ENCODE peak calls at places on chromosome 19, in four cellular contexts. One of them, this sample, is unnamed.

GRCh38 chr19:16470911-16471811 is 609 bp downstream of the EPS15L1 start:
- DNase-seq in stimulated activated CD4-positive, alpha-beta T cell treated with anti-CD3 and anti-CD28 coated beads, Interleukin-12 subunit alpha, Interleukin-12 subunit beta, amount 100 ng/mL, for 48 hours: peak
- DNase-seq in activated naive CD8-positive, alpha-beta T cell treated with anti-CD3 and anti-CD28 coated beads, Interleukin-2, amount 50 U/mL, for 24 hours: peak
- DNase-seq in AML-193: no peak
- DNase-seq in this sample: no peak

GRCh38 chr19:44603201-44603945 is 10.0 kb upstream of the IGSF23 start:
- DNase-seq in activated naive CD8-positive, alpha-beta T cell treated with anti-CD3 and anti-CD28 coated beads, Interleukin-2, amount 50 U/mL, for 24 hours: no peak
- DNase-seq in stimulated activated CD4-positive, alpha-beta T cell treated with anti-CD3 and anti-CD28 coated beads, Interleukin-12 subunit alpha, Interleukin-12 subunit beta, amount 100 ng/mL, for 48 hours: no peak
- DNase-seq in AML-193: no peak
- DNase-seq in this sample: no peak

GRCh38 chr19:58518261-58519086 is 1.1 kb downstream of the ZBTB45 start:
- DNase-seq in AML-193: peak
- DNase-seq in activated naive CD8-positive, alpha-beta T cell treated with anti-CD3 and anti-CD28 coated beads, Interleukin-2, amount 50 U/mL, for 24 hours: no peak
- DNase-seq in stimulated activated CD4-positive, alpha-beta T cell treated with anti-CD3 and anti-CD28 coated beads, Interleukin-12 subunit alpha, Interleukin-12 subunit beta, amount 100 ng/mL, for 48 hours: no peak
- DNase-seq in this sample: peak

GRCh38 chr19:19531951-19532805 is 3.5 kb downstream of the YJEFN3 start:
- DNase-seq in AML-193: peak
- DNase-seq in activated naive CD8-positive, alpha-beta T cell treated with anti-CD3 and anti-CD28 coated beads, Interleukin-2, amount 50 U/mL, for 24 hours: peak
- DNase-seq in stimulated activated CD4-positive, alpha-beta T cell treated with anti-CD3 and anti-CD28 coated beads, Interleukin-12 subunit alpha, Interleukin-12 subunit beta, amount 100 ng/mL, for 48 hours: peak
- DNase-seq in this sample: peak

GRCh38 chr19:42406111-42406510 is 16.0 kb upstream of the CNFN start:
- DNase-seq in stimulated activated CD4-positive, alpha-beta T cell treated with anti-CD3 and anti-CD28 coated beads, Interleukin-12 subunit alpha, Interleukin-12 subunit beta, amount 100 ng/mL, for 48 hours: no peak
- DNase-seq in AML-193: no peak
- DNase-seq in activated naive CD8-positive, alpha-beta T cell treated with anti-CD3 and anti-CD28 coated beads, Interleukin-2, amount 50 U/mL, for 24 hours: no peak
- DNase-seq in this sample: no peak

GRCh38 chr19:40933025-40933424 is 51.0 kb upstream of the CYP2A7 start:
- DNase-seq in activated naive CD8-positive, alpha-beta T cell treated with anti-CD3 and anti-CD28 coated beads, Interleukin-2, amount 50 U/mL, for 24 hours: no peak
- DNase-seq in AML-193: no peak
- DNase-seq in stimulated activated CD4-positive, alpha-beta T cell treated with anti-CD3 and anti-CD28 coated beads, Interleukin-12 subunit alpha, Interleukin-12 subunit beta, amount 100 ng/mL, for 48 hours: no peak
- DNase-seq in this sample: no peak

GRCh38 chr19:30646806-30647205 is 274.6 kb downstream of the ZNF536 start:
- DNase-seq in activated naive CD8-positive, alpha-beta T cell treated with anti-CD3 and anti-CD28 coated beads, Interleukin-2, amount 50 U/mL, for 24 hours: no peak
- DNase-seq in stimulated activated CD4-positive, alpha-beta T cell treated with anti-CD3 and anti-CD28 coated beads, Interleukin-12 subunit alpha, Interleukin-12 subunit beta, amount 100 ng/mL, for 48 hours: no peak
- DNase-seq in AML-193: no peak
- DNase-seq in this sample: no peak

GRCh38 chr19:33621811-33622504 is at the start of gene CHST8:
- DNase-seq in AML-193: no peak
- DNase-seq in activated naive CD8-positive, alpha-beta T cell treated with anti-CD3 and anti-CD28 coated beads, Interleukin-2, amount 50 U/mL, for 24 hours: no peak
- DNase-seq in stimulated activated CD4-positive, alpha-beta T cell treated with anti-CD3 and anti-CD28 coated beads, Interleukin-12 subunit alpha, Interleukin-12 subunit beta, amount 100 ng/mL, for 48 hours: no peak
- DNase-seq in this sample: no peak

GRCh38 chr19:2288010-2288742 is 6.2 kb upstream of the PEAK3 start:
- DNase-seq in activated naive CD8-positive, alpha-beta T cell treated with anti-CD3 and anti-CD28 coated beads, Interleukin-2, amount 50 U/mL, for 24 hours: no peak
- DNase-seq in stimulated activated CD4-positive, alpha-beta T cell treated with anti-CD3 and anti-CD28 coated beads, Interleukin-12 subunit alpha, Interleukin-12 subunit beta, amount 100 ng/mL, for 48 hours: no peak
- DNase-seq in AML-193: no peak
- DNase-seq in this sample: no peak

GRCh38 chr19:10380311-10381102 is at the start of gene TYK2:
- DNase-seq in AML-193: peak
- DNase-seq in stimulated activated CD4-positive, alpha-beta T cell treated with anti-CD3 and anti-CD28 coated beads, Interleukin-12 subunit alpha, Interleukin-12 subunit beta, amount 100 ng/mL, for 48 hours: peak
- DNase-seq in activated naive CD8-positive, alpha-beta T cell treated with anti-CD3 and anti-CD28 coated beads, Interleukin-2, amount 50 U/mL, for 24 hours: peak
- DNase-seq in this sample: peak

GRCh38 chr19:6800991-6801396 is 28.5 kb downstream of the VAV1 start:
- DNase-seq in AML-193: no peak
- DNase-seq in activated naive CD8-positive, alpha-beta T cell treated with anti-CD3 and anti-CD28 coated beads, Interleukin-2, amount 50 U/mL, for 24 hours: no peak
- DNase-seq in stimulated activated CD4-positive, alpha-beta T cell treated with anti-CD3 and anti-CD28 coated beads, Interleukin-12 subunit alpha, Interleukin-12 subunit beta, amount 100 ng/mL, for 48 hours: no peak
- DNase-seq in this sample: no peak

GRCh38 chr19:1283207-1283916 is 2.3 kb upstream of the EFNA2 start:
- DNase-seq in activated naive CD8-positive, alpha-beta T cell treated with anti-CD3 and anti-CD28 coated beads, Interleukin-2, amount 50 U/mL, for 24 hours: no peak
- DNase-seq in stimulated activated CD4-positive, alpha-beta T cell treated with anti-CD3 and anti-CD28 coated beads, Interleukin-12 subunit alpha, Interleukin-12 subunit beta, amount 100 ng/mL, for 48 hours: no peak
- DNase-seq in AML-193: no peak
- DNase-seq in this sample: no peak

GRCh38 chr19:7459773-7460172 is 29.1 kb downstream of the PEX11G start:
- DNase-seq in AML-193: no peak
- DNase-seq in stimulated activated CD4-positive, alpha-beta T cell treated with anti-CD3 and anti-CD28 coated beads, Interleukin-12 subunit alpha, Interleukin-12 subunit beta, amount 100 ng/mL, for 48 hours: no peak
- DNase-seq in activated naive CD8-positive, alpha-beta T cell treated with anti-CD3 and anti-CD28 coated beads, Interleukin-2, amount 50 U/mL, for 24 hours: no peak
- DNase-seq in this sample: no peak

GRCh38 chr19:42323473-42323851 is 2.0 kb upstream of the MEGF8 start:
- DNase-seq in activated naive CD8-positive, alpha-beta T cell treated with anti-CD3 and anti-CD28 coated beads, Interleukin-2, amount 50 U/mL, for 24 hours: no peak
- DNase-seq in stimulated activated CD4-positive, alpha-beta T cell treated with anti-CD3 and anti-CD28 coated beads, Interleukin-12 subunit alpha, Interleukin-12 subunit beta, amount 100 ng/mL, for 48 hours: no peak
- DNase-seq in AML-193: no peak
- DNase-seq in this sample: no peak

GRCh38 chr19:35476149-35476548 is 14.1 kb downstream of the KRTDAP start:
- DNase-seq in AML-193: no peak
- DNase-seq in stimulated activated CD4-positive, alpha-beta T cell treated with anti-CD3 and anti-CD28 coated beads, Interleukin-12 subunit alpha, Interleukin-12 subunit beta, amount 100 ng/mL, for 48 hours: no peak
- DNase-seq in activated naive CD8-positive, alpha-beta T cell treated with anti-CD3 and anti-CD28 coated beads, Interleukin-2, amount 50 U/mL, for 24 hours: no peak
- DNase-seq in this sample: no peak

GRCh38 chr19:49936549-49936948 is 7.2 kb upstream of the NUP62 start:
- DNase-seq in activated naive CD8-positive, alpha-beta T cell treated with anti-CD3 and anti-CD28 coated beads, Interleukin-2, amount 50 U/mL, for 24 hours: no peak
- DNase-seq in stimulated activated CD4-positive, alpha-beta T cell treated with anti-CD3 and anti-CD28 coated beads, Interleukin-12 subunit alpha, Interleukin-12 subunit beta, amount 100 ng/mL, for 48 hours: no peak
- DNase-seq in AML-193: no peak
- DNase-seq in this sample: no peak

GRCh38 chr19:34596989-34597388 is 80.0 kb downstream of the SCGB2B2 start:
- DNase-seq in AML-193: no peak
- DNase-seq in activated naive CD8-positive, alpha-beta T cell treated with anti-CD3 and anti-CD28 coated beads, Interleukin-2, amount 50 U/mL, for 24 hours: no peak
- DNase-seq in stimulated activated CD4-positive, alpha-beta T cell treated with anti-CD3 and anti-CD28 coated beads, Interleukin-12 subunit alpha, Interleukin-12 subunit beta, amount 100 ng/mL, for 48 hours: no peak
- DNase-seq in this sample: no peak

GRCh38 chr19:1513492-1514294 is 874 bp upstream of the ADAMTSL5 start:
- DNase-seq in AML-193: peak
- DNase-seq in activated naive CD8-positive, alpha-beta T cell treated with anti-CD3 and anti-CD28 coated beads, Interleukin-2, amount 50 U/mL, for 24 hours: peak
- DNase-seq in stimulated activated CD4-positive, alpha-beta T cell treated with anti-CD3 and anti-CD28 coated beads, Interleukin-12 subunit alpha, Interleukin-12 subunit beta, amount 100 ng/mL, for 48 hours: peak
- DNase-seq in this sample: peak

GRCh38 chr19:28264556-28264955 is 948.4 kb downstream of the UQCRFS1 start:
- DNase-seq in activated naive CD8-positive, alpha-beta T cell treated with anti-CD3 and anti-CD28 coated beads, Interleukin-2, amount 50 U/mL, for 24 hours: no peak
- DNase-seq in AML-193: no peak
- DNase-seq in stimulated activated CD4-positive, alpha-beta T cell treated with anti-CD3 and anti-CD28 coated beads, Interleukin-12 subunit alpha, Interleukin-12 subunit beta, amount 100 ng/mL, for 48 hours: no peak
- DNase-seq in this sample: no peak

GRCh38 chr19:2888739-2889224 is 11.9 kb upstream of the ZNF57 start:
- DNase-seq in AML-193: peak
- DNase-seq in activated naive CD8-positive, alpha-beta T cell treated with anti-CD3 and anti-CD28 coated beads, Interleukin-2, amount 50 U/mL, for 24 hours: peak
- DNase-seq in stimulated activated CD4-positive, alpha-beta T cell treated with anti-CD3 and anti-CD28 coated beads, Interleukin-12 subunit alpha, Interleukin-12 subunit beta, amount 100 ng/mL, for 48 hours: peak
- DNase-seq in this sample: no peak

GRCh38 chr19:20969498-20969897 is 46.4 kb downstream of the ZNF85 start:
- DNase-seq in stimulated activated CD4-positive, alpha-beta T cell treated with anti-CD3 and anti-CD28 coated beads, Interleukin-12 subunit alpha, Interleukin-12 subunit beta, amount 100 ng/mL, for 48 hours: no peak
- DNase-seq in AML-193: no peak
- DNase-seq in activated naive CD8-positive, alpha-beta T cell treated with anti-CD3 and anti-CD28 coated beads, Interleukin-2, amount 50 U/mL, for 24 hours: no peak
- DNase-seq in this sample: no peak

GRCh38 chr19:5949792-5950305 is 28.1 kb downstream of the RANBP3 start:
- DNase-seq in stimulated activated CD4-positive, alpha-beta T cell treated with anti-CD3 and anti-CD28 coated beads, Interleukin-12 subunit alpha, Interleukin-12 subunit beta, amount 100 ng/mL, for 48 hours: no peak
- DNase-seq in AML-193: no peak
- DNase-seq in activated naive CD8-positive, alpha-beta T cell treated with anti-CD3 and anti-CD28 coated beads, Interleukin-2, amount 50 U/mL, for 24 hours: peak
- DNase-seq in this sample: no peak